ENCODE peak calls at places on chromosomes 4 and X, in seven cellular contexts. C is GM13976, Z is psoas muscle, I is lower leg skin, G is endothelial cell, M is hepatocyte, W is AG04450. U is an unnamed sample.

GRCh38 chrX:150972450-150972849 is 10.7 kb upstream of the HMGB3 start:
- DNase-seq in C (no peak), M (no peak), W (no peak), G (no peak), Z (no peak), I (no peak), U (no peak)

GRCh38 chr4:38185406-38185805 is 225.2 kb downstream of the PTTG2 start:
- DNase-seq in I (no peak), C (no peak), W (no peak), Z (no peak), G (no peak), M (no peak), U (no peak)

GRCh38 chr4:171022698-171023378 is 790.4 kb upstream of the GALNTL6 start:
- DNase-seq in C (no peak), M (no peak), Z (no peak), I (no peak), W (no peak), G (no peak), U (no peak)

GRCh38 chrX:32867781-32868523 is 343.4 kb downstream of the DMD start:
- DNase-seq in Z (no peak), W (no peak), M (no peak), G (no peak), C (no peak), I (no peak), U (no peak)

GRCh38 chrX:1387141-1387776 is 4.7 kb downstream of the SLC25A6 start:
- DNase-seq in I (peak; percentile 10), G (no peak), C (no peak), W (no peak), Z (peak; percentile 55), M (no peak), U (no peak)

GRCh38 chrX:53479295-53479694 is 45.1 kb upstream of the HSD17B10 start:
- DNase-seq in M (no peak), W (no peak), Z (no peak), C (no peak), I (no peak), G (no peak), U (no peak)

GRCh38 chrX:44675364-44676024 is 132.8 kb upstream of the FUNDC1 start:
- DNase-seq in I (peak; percentile 37), M (peak; percentile 19), G (no peak), Z (peak; percentile 75), W (peak; percentile 88), C (no peak), U (no peak)

GRCh38 chrX:41108684-41109205 is 23.5 kb downstream of the USP9X start:
- DNase-seq in M (no peak), W (no peak), Z (no peak), I (no peak), G (no peak), C (no peak), U (no peak)

GRCh38 chrX:39905475-39905889 is 192.3 kb downstream of the BCOR start:
- DNase-seq in I (no peak), W (no peak), C (no peak), M (peak; percentile 77), Z (no peak), G (no peak), U (no peak)

GRCh38 chrX:143623657-143624056 is 12.2 kb downstream of the SLITRK4 start:
- DNase-seq in W (no peak), M (no peak), I (no peak), C (no peak), G (no peak), Z (no peak), U (no peak)

GRCh38 chrX:135688137-135688536 is 25.3 kb upstream of the CT45A1 start:
- DNase-seq in Z (no peak), C (no peak), M (no peak), I (no peak), W (no peak), G (peak; percentile 31), U (no peak)

GRCh38 chrX:113929004-113929403 is 654.9 kb upstream of the HTR2C start:
- DNase-seq in G (peak; percentile 43), M (peak; percentile 80), I (no peak), W (no peak), Z (no peak), C (peak; percentile 7), U (no peak)
- TF ChIP-seq CTCF in G (peak; percentile 42), M (peak; percentile 72), I (no peak), W (no peak), Z (no peak), C (peak; percentile 40), U (peak; percentile 89)

GRCh38 chrX:120450163-120450562 is 18.9 kb downstream of the LAMP2 start:
- DNase-seq in Z (no peak), G (no peak), C (peak; percentile 26), I (no peak), W (no peak), M (no peak), U (no peak)
- TF ChIP-seq CTCF in Z (no peak), G (no peak), C (no peak), I (no peak), W (peak; percentile 9), M (peak; percentile 14), U (peak; percentile 51)

GRCh38 chr4:119136541-119136940 is 909 bp downstream of the MYOZ2 start:
- DNase-seq in I (no peak), C (no peak), G (no peak), M (no peak), W (no peak), Z (no peak), U (no peak)
- TF ChIP-seq CTCF in I (no peak), C (no peak), G (no peak), M (no peak), W (peak; percentile 8), Z (peak; percentile 22), U (no peak)

DNA sequence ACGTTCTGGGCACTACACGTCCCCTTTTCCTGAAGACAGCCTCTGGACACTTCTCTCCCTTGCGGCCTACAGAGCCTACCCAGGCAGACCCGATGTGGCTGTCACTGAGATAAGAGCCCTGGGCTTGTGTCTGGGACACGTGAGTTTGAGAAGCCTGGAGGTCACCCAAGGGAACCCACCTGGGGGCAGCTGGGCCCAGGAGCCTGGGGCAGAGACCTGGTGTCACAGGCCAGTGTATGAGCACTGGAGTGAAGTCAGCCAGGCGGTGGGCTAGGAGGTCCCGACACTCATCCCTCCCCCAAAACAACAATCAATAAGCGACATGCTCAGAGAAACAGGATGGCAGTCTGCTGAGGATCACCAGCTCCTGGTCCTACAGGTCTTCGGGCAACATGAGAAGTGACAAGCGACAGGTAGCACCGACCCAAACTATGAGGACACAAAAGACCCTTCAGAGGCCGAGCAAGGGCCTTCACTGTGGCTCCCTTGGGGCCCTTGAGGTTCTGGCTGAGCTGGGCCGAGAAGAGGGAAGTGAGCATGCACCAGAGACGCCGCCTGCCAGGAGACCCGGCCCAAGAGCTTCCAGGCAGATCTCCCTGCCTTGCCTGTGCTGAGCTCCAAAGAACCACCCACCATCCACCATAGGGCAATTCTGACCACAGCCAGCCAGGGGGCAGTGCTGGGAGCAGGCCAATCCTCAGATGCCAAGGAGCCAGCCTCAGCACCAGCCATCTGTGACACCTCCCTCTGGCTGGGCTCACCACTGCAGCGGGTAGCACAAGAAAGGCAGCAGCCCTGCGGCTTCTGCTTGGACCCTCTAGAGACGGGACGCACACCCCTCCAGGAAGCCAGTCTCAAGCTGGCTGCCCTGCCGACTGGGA is 11.0 kb upstream of the DUSP9 start:
- DNase-seq in G (peak; percentile 55), W (no peak), I (no peak), M (peak; percentile 35), Z (peak; percentile 28), C (no peak), U (no peak)
- TF ChIP-seq CTCF in G (no peak), W (peak; percentile 30), I (no peak), M (no peak), Z (no peak), C (peak; percentile 37), U (peak; percentile 52)

DNA sequence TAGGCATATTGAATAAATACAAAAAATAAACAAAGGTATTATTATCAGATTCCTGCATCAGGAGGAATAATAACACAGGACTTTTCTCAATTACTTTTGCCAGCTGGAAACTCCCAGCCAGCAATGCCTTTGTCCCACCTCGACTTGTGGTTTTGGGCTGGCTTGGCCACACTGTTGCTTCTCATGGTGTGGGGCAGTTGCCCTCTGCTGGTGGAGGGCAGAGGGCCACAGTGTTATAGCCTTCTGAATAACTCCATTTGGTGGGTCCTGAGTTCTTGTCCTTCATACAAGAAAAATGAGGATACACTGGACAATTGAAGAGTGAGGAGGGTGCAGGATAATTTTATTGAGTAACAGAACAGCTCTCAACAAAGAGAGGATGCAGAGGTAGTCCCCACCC is 1206.0 kb upstream of the ADGRL3 start:
- DNase-seq in W (no peak), Z (no peak), G (no peak), M (peak; percentile 3), I (no peak), C (no peak), U (no peak)
- TF ChIP-seq CTCF in W (no peak), Z (no peak), G (no peak), M (no peak), I (no peak), C (no peak), U (peak; percentile 29)

GRCh38 chr4:180060159-180060889 is 2182.9 kb upstream of the TENM3 start:
- DNase-seq in G (no peak), I (no peak), Z (no peak), C (peak; percentile 24), W (no peak), M (peak; percentile 37), U (no peak)

GRCh38 chr4:180058731-180059215 is 2184.4 kb upstream of the TENM3 start:
- DNase-seq in G (peak; percentile 60), M (peak; percentile 72), Z (peak; percentile 56), C (peak; percentile 71), W (no peak), I (no peak), U (peak; percentile 78)

GRCh38 chr4:180057891-180058643 is 2185.1 kb upstream of the TENM3 start:
- DNase-seq in C (peak; percentile 71), G (peak; percentile 54), I (no peak), W (no peak), Z (peak; percentile 47), M (peak; percentile 27), U (peak; percentile 75)

GRCh38 chr4:180059216-180059881 is 2183.9 kb upstream of the TENM3 start:
- DNase-seq in M (peak; percentile 56), Z (peak; percentile 47), I (no peak), G (peak; percentile 31), C (peak; percentile 47), W (no peak), U (no peak)

DNA sequence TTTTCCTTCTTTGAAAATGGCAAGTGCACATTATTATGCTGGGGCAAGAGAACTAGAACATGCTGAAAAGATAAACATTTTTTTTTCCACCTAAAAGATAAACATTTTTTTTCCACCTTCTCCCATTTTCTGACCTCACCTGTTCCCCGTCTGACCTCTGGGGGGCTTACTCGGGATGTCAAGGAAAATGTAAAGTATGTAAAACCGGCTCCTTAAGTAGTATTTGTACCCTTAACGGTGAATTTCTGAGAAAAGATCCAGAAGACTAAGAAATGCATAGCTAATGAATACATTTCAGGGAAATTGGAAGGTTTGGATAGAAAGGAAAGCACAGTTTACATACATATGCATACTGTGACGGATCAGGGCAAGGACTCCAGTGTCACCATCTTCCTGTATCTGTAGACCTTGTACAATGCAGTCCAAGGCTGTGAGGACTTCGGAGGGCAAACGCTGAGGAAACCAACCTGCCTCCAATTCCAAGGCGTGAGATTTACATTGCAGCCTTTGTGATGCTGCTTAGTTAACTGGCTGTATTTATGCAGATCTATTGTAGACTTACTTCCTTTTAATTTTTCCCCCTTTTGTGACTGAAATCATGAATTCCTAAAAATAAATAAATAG is 2185.9 kb upstream of the TENM3 start:
- DNase-seq in Z (no peak), M (no peak), C (peak; percentile 17), W (no peak), I (no peak), G (peak; percentile 27), U (no peak)
- TF ChIP-seq CTCF in Z (no peak), M (peak; percentile 24), C (peak; percentile 29), W (no peak), I (no peak), G (peak; percentile 73), U (peak; percentile 60)

GRCh38 chrX:73943900-73944581 is 359.9 kb upstream of the ZCCHC13 start:
- DNase-seq in I (peak; percentile 65), M (peak; percentile 97), W (peak; percentile 65), Z (peak; percentile 94), C (peak; percentile 87), G (peak; percentile 80), U (peak; percentile 95)
- TF ChIP-seq CTCF in I (no peak), M (no peak), W (no peak), Z (no peak), C (no peak), G (no peak), U (peak; percentile 34)